ENCODE peak calls at places on chromosomes 12 and 14, in seven cellular contexts. L, R, X, J, K, F and V are unnamed samples.

GRCh38 chr12:132761032-132761910 is at the start of gene ANKLE2:
- DNase-seq in F (peak; percentile 81), L (peak; percentile 65), X (peak; percentile 50), R (peak; percentile 61), K (peak; percentile 33), J (peak; percentile 90), V (peak; percentile 45)

GRCh38 chr12:32084017-32084688 is 22.5 kb upstream of the BICD1 start:
- DNase-seq in J (no peak), X (no peak), K (peak; percentile 21), F (no peak), R (no peak), L (no peak), V (no peak)

GRCh38 chr14:51321036-51321435 is 81.0 kb downstream of the TMX1 start:
- DNase-seq in F (no peak), K (no peak), X (no peak), R (no peak), J (no peak), L (no peak), V (no peak)

GRCh38 chr12:14113031-14113430 is 131.6 kb upstream of the GRIN2B start:
- DNase-seq in R (no peak), J (no peak), L (no peak), X (no peak), F (no peak), K (no peak), V (no peak)

GRCh38 chr12:90999518-90999917 is 5.3 kb downstream of the EPYC start:
- DNase-seq in J (no peak), L (no peak), R (no peak), X (no peak), F (no peak), K (no peak), V (no peak)

GRCh38 chr14:101960225-101960624 is 4.1 kb upstream of the DYNC1H1 start:
- DNase-seq in K (no peak), R (no peak), J (peak; percentile 53), X (no peak), L (no peak), F (no peak), V (no peak)

GRCh38 chr12:9741726-9742125 is 8.8 kb upstream of the CLECL1 start:
- DNase-seq in K (no peak), X (no peak), F (peak; percentile 55), J (peak; percentile 49), L (peak; percentile 67), R (no peak), V (no peak)

GRCh38 chr14:87745507-87746118 is 247.4 kb downstream of the GALC start:
- DNase-seq in L (no peak), F (no peak), R (no peak), K (peak; percentile 50), J (peak; percentile 53), X (no peak), V (peak; percentile 54)

GRCh38 chr14:63893701-63894458 is 41.1 kb downstream of the SYNE2 start:
- DNase-seq in K (no peak), R (peak; percentile 61), X (peak; percentile 53), L (no peak), F (no peak), J (no peak), V (no peak)

GRCh38 chr12:53381739-53382630 is 2.0 kb downstream of the SP1 start:
- DNase-seq in L (peak; percentile 43), K (peak; percentile 42), J (peak; percentile 73), X (peak; percentile 34), R (peak; percentile 62), F (peak; percentile 69), V (peak; percentile 67)

GRCh38 chr12:54159140-54159539 is 29.6 kb downstream of the SMUG1 start:
- DNase-seq in R (no peak), X (no peak), L (no peak), K (peak; percentile 92), J (no peak), F (no peak), V (peak; percentile 21)

GRCh38 chr12:45469902-45470301 is 254.0 kb downstream of the ANO6 start:
- DNase-seq in F (no peak), R (no peak), K (no peak), J (peak; percentile 4), L (no peak), X (no peak), V (no peak)

GRCh38 chr12:3992945-3993344 is 119.7 kb upstream of the PARP11 start:
- DNase-seq in K (no peak), J (no peak), X (no peak), R (no peak), F (no peak), L (no peak), V (no peak)

GRCh38 chr14:100398044-100398443 is 74.9 kb downstream of the SLC25A47 start:
- DNase-seq in K (no peak), R (no peak), F (no peak), J (no peak), L (no peak), X (no peak), V (peak; percentile 61)

GRCh38 chr14:104601786-104602185 is 2.8 kb downstream of the TMEM179 start:
- DNase-seq in J (no peak), X (no peak), L (no peak), K (peak; percentile 15), F (no peak), R (no peak), V (no peak)

GRCh38 chr12:83823386-83824045 is 1089.1 kb downstream of the SLC6A15 start:
- DNase-seq in X (no peak), R (peak; percentile 39), J (peak; percentile 87), K (peak; percentile 91), F (no peak), L (no peak), V (no peak)

GRCh38 chr12:29961231-29961630 is 177.5 kb upstream of the TMTC1 start:
- DNase-seq in J (no peak), L (no peak), X (no peak), K (no peak), R (no peak), F (no peak), V (no peak)

GRCh38 chr12:71371132-71371531 is 68.5 kb upstream of the LGR5 start:
- DNase-seq in R (no peak), F (no peak), X (no peak), K (no peak), L (no peak), J (peak; percentile 28), V (no peak)

GRCh38 chr14:20657216-20658211 is 16.0 kb upstream of the OR6S1 start:
- DNase-seq in L (no peak), J (no peak), F (no peak), X (no peak), R (no peak), K (no peak), V (peak; percentile 60)

GRCh38 chr14:61469771-61470170 is 148.4 kb downstream of the PRKCH start:
- DNase-seq in R (no peak), F (no peak), J (no peak), L (no peak), K (peak; percentile 38), X (no peak), V (no peak)

GRCh38 chr12:18861287-18861858 is 123.5 kb downstream of the CAPZA3 start:
- DNase-seq in K (no peak), R (no peak), J (peak; percentile 68), L (no peak), X (no peak), F (no peak), V (peak; percentile 12)

GRCh38 chr12:115335594-115335993 is 651.6 kb upstream of the TBX3 start:
- DNase-seq in F (no peak), K (peak; percentile 82), R (peak; percentile 57), J (no peak), L (no peak), X (peak; percentile 36), V (no peak)

GRCh38 chr12:31759621-31760459 is 31.0 kb upstream of the AMN1 start:
- DNase-seq in L (no peak), F (no peak), K (no peak), J (no peak), R (no peak), X (no peak), V (no peak)

GRCh38 chr14:97705107-97705506 is 907.9 kb downstream of the VRK1 start:
- DNase-seq in J (no peak), F (no peak), X (no peak), R (no peak), K (no peak), L (no peak), V (no peak)
- TF ChIP-seq CTCF in J (no peak), F (no peak), X (no peak), R (no peak), K (no peak), L (no peak), V (no peak)

DNA sequence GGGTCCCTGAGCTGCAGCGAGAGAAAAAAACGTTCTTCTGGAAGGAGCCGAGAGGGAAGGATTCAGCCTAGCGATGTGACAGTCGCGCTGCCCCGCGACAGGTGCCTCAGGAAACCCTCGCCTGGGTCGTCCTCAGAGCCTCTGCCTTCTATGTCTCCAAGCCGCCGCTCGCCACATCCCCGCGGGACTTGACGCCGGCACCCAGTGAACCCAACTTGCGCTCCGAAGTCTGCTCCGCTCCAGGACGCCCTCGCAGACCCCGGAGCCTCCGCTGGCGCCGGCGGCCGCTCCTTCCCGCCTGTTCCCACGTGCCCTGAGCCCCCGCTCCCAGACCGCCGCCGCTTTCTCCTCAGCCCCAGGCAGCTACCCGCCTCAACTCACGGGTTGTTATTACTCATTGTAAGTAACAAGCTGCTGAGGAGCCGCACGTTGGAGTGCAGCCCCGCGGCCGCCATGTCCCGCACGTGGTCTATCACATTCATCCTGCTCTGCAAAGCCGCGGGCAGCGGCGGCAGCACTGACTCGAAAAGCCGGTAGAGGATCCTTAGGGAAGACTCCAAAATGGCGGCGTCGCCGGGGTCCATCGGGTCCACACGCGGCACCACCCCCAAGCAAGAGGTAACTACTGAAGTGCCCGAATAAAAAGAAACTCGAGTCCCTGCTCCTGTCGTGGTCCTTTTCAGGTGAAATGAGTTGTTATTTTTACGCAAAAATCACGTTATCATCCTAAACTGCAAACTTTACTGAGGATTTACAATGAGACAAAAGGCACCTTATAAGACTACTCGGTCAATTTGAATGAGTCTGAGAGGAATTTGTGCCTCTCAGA is at the start of gene ANAPC7:
- DNase-seq in L (peak; percentile 84), R (peak; percentile 93), F (peak; percentile 93), J (peak; percentile 96), X (peak; percentile 90), K (peak; percentile 92), V (peak; percentile 97)
- TF ChIP-seq CTCF in L (no peak), R (no peak), F (no peak), J (peak; percentile 7), X (peak; percentile 12), K (no peak), V (no peak)

GRCh38 chr12:125193798-125194562 is 128.7 kb downstream of the AACS start:
- DNase-seq in L (no peak), J (no peak), F (no peak), X (no peak), K (peak; percentile 54), R (no peak), V (peak; percentile 47)
- TF ChIP-seq CTCF in L (no peak), J (no peak), F (no peak), X (no peak), K (peak; percentile 28), R (no peak), V (no peak)

DNA sequence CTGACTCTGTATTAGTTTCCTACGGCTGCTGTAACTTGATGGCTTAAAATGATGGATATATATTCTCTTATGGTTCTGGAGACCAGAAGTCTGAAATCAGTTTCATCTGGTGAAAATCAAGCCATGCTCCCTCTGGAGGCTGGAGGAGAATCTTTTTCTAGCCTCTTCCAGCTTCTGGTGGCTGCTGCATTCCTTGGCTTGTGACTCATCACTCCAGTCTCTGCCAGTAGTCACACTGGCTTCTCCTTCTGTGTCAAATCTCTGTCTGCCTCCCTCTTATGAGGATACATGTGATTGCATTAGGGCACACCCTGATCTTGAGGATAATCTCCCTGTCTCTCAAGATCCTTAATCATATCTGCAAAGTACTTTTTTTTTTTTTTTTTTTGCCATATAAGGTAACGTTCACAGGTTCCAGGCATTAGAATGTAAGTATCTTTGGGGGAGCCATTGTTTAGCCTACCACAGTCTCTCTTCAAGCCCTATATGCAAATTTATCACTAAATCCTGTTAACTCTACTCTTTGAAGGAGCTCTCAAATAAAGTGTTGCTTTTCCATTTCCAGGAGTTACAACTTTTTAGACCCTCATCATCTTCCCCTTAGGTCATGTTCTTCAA is 17.8 kb downstream of the DNAL1 start:
- DNase-seq in F (no peak), L (no peak), R (no peak), K (peak; percentile 31), X (no peak), J (peak; percentile 56), V (peak; percentile 71)
- TF ChIP-seq CTCF in F (no peak), L (no peak), R (no peak), K (peak; percentile 21), X (no peak), J (no peak), V (peak; percentile 71)